ENCODE peak calls at places on chromosomes 16 and 17, in five cellular contexts. R is neural progenitor cell, M is GM23248, C is H9, L is fibroblast of lung. T is an unnamed sample.

GRCh38 chr16:11755022-11755760 is 12.5 kb upstream of the TXNDC11 start:
- DNase-seq in R (no peak), M (no peak), C (no peak), L (no peak), T (no peak)

GRCh38 chr17:2222901-2223616 is 80.5 kb downstream of the SMG6 start:
- DNase-seq in R (peak; percentile 21), M (peak; percentile 73), C (no peak), L (peak; percentile 83), T (no peak)

GRCh38 chr17:78532922-78533640 is 44.1 kb downstream of the DNAH17 start:
- DNase-seq in R (no peak), M (peak; percentile 60), C (peak; percentile 17), L (peak; percentile 7), T (no peak)

GRCh38 chr16:30741461-30741914 is 6.7 kb upstream of the PHKG2 start:
- DNase-seq in R (no peak), M (peak; percentile 91), C (peak; percentile 63), L (peak; percentile 50), T (peak; percentile 96)

GRCh38 chr17:66423436-66423922 is 121.1 kb downstream of the PRKCA start:
- DNase-seq in R (no peak), M (peak; percentile 63), C (no peak), L (no peak), T (no peak)

GRCh38 chr16:77551352-77551751 is 116.5 kb upstream of the ADAMTS18 start:
- DNase-seq in R (no peak), M (peak; percentile 52), C (no peak), L (no peak), T (no peak)

GRCh38 chr16:19874816-19875546 is 9.7 kb downstream of the GPRC5B start:
- DNase-seq in R (no peak), M (no peak), C (no peak), L (no peak), T (no peak)

GRCh38 chr17:17236295-17237025 is 508 bp downstream of the FLCN start:
- DNase-seq in R (peak; percentile 43), M (peak; percentile 82), C (no peak), L (peak; percentile 14), T (peak; percentile 50)

GRCh38 chr17:73320601-73321264 is 8.9 kb upstream of the CDC42EP4 start:
- DNase-seq in R (no peak), M (no peak), C (peak; percentile 27), L (no peak), T (no peak)

GRCh38 chr17:70563301-70563820 is 394.0 kb downstream of the KCNJ2 start:
- DNase-seq in R (no peak), M (no peak), C (no peak), L (peak; percentile 90), T (no peak)

GRCh38 chr17:82073446-82073845 is 7.8 kb upstream of the DUS1L start:
- DNase-seq in R (no peak), M (no peak), C (no peak), L (no peak), T (no peak)

GRCh38 chr17:27294689-27295630 is 1.0 kb downstream of the WSB1 start:
- DNase-seq in R (peak; percentile 82), M (peak; percentile 94), C (peak; percentile 48), L (peak; percentile 94), T (peak; percentile 87)

GRCh38 chr16:13036600-13036999 is 135.2 kb downstream of the SHISA9 start:
- DNase-seq in R (peak; percentile 90), M (peak; percentile 55), C (peak; percentile 46), L (peak; percentile 18), T (peak; percentile 67)

GRCh38 chr17:78557598-78558039 is 19.6 kb downstream of the DNAH17 start:
- DNase-seq in R (no peak), M (peak; percentile 92), C (no peak), L (peak; percentile 36), T (peak; percentile 75)

GRCh38 chr17:49456172-49456965 is 38.7 kb upstream of the NGFR start:
- DNase-seq in R (no peak), M (peak; percentile 95), C (no peak), L (peak; percentile 77), T (no peak)

GRCh38 chr17:14135906-14136590 is 66.7 kb downstream of the COX10 start:
- DNase-seq in R (no peak), M (peak; percentile 18), C (no peak), L (peak; percentile 11), T (no peak)

GRCh38 chr16:50396770-50397525 is 28.2 kb upstream of the BRD7 start:
- DNase-seq in R (no peak), M (peak; percentile 58), C (no peak), L (no peak), T (peak; percentile 98)

GRCh38 chr17:6070280-6070894 is at the start of gene WSCD1:
- DNase-seq in R (peak; percentile 81), M (peak; percentile 21), C (no peak), L (no peak), T (peak; percentile 14)

GRCh38 chr17:16916557-16916920 is 55.4 kb downstream of the TNFRSF13B start:
- DNase-seq in R (no peak), M (no peak), C (no peak), L (no peak), T (no peak)

GRCh38 chr17:77155125-77155524 is 14.4 kb downstream of the SEC14L1 start:
- DNase-seq in R (no peak), M (no peak), C (no peak), L (no peak), T (no peak)

GRCh38 chr17:77148959-77149510 is 8.3 kb downstream of the SEC14L1 start:
- DNase-seq in R (no peak), M (no peak), C (no peak), L (no peak), T (no peak)

GRCh38 chr17:77151236-77151635 is 10.5 kb downstream of the SEC14L1 start:
- DNase-seq in R (no peak), M (no peak), C (no peak), L (no peak), T (no peak)

GRCh38 chr17:77153487-77153886 is 12.7 kb downstream of the SEC14L1 start:
- DNase-seq in R (no peak), M (peak; percentile 51), C (no peak), L (no peak), T (no peak)

DNA sequence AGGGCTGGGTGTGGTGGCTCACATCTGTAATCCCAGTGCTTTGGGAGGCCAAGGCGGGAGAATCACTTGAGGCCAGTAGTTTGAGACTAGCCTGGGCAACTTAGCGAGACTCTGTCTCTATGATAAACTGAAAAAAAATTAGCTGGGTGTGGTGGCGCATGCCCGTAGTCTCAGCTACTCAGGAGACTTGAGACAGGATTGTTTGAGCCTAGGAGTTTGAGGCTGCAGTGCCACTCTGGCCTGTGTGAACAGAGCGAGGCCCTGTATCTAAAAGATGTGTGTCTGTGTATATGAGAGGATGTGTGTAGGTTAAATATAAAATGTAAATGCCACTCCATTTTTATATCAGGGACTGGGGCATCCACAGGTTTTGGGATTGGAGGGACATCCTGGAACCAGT is 13.4 kb downstream of the SEC14L1 start:
- DNase-seq in R (no peak), M (peak; percentile 10), C (no peak), L (no peak), T (peak; percentile 52)
- H3K79me2 ChIP-seq in R (peaks cover 90% of the 10 kb centered on the region), M (peaks cover 96% of the 10 kb centered on the region), C (peaks cover 3% of the 10 kb centered on the region), L (peaks cover 44% of the 10 kb centered on the region), T (no peaks in the 10 kb centered on the region)

GRCh38 chr17:7343250-7343649 is 6.9 kb downstream of the ACAP1 start:
- DNase-seq in R (no peak), M (no peak), C (no peak), L (no peak), T (no peak)

GRCh38 chr17:7348478-7349242 is 3.3 kb upstream of the KCTD11 start:
- DNase-seq in R (no peak), M (peak; percentile 78), C (no peak), L (peak; percentile 17), T (no peak)

GRCh38 chr17:7351665-7352558 is at the start of gene KCTD11:
- DNase-seq in R (peak; percentile 96), M (peak; percentile 96), C (peak; percentile 92), L (peak; percentile 82), T (peak; percentile 93)

GRCh38 chr17:7346761-7347614 is 5.0 kb upstream of the KCTD11 start:
- DNase-seq in R (no peak), M (peak; percentile 31), C (no peak), L (no peak), T (no peak)

DNA sequence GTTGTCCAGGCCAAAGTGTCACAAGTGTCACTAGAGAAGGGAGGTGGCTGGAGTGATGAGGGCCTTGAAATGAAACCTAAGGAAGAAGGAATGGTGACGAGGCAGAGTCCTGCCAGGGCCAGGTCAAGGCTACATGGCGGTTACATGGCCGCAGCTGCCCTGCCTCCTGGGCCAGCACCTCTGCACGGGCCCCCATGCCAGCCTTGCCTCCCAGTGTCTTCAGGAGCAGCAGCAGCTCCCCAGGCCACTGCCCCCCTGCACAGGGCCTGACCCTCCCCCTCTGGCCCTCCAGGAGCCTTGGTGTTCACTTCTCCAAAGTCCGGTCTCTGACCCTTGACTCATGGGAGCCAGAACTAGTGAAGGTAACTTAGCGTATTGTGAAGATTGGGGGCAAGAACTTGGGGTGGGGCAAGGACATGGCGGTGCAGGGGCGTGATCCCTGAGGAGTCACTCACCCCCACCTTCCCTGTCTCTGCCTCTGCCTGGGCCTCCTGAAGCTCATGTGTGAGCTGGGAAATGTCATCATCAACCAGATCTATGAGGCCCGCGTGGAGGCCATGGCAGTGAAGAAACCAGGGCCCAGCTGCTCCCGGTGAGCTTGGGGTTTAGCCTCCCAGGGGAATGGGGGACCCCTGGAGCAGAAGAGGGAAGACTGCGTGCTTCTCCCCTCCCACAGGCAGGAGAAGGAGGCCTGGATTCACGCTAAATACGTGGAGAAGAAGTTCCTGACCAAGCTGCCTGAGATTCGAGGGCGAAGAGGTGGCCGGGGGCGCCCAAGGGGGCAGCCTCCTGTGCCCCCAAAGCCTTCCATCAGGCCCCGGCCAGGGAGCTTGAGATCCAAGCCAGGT is 4.1 kb upstream of the KCTD11 start:
- DNase-seq in R (no peak), M (peak; percentile 53), C (no peak), L (no peak), T (no peak)
- H3K9ac ChIP-seq in R (no peak overlapping the region), M (peak overlapping the region; percentile 6), C (no peak overlapping the region), L (no peak overlapping the region), T (no peak overlapping the region)

DNA sequence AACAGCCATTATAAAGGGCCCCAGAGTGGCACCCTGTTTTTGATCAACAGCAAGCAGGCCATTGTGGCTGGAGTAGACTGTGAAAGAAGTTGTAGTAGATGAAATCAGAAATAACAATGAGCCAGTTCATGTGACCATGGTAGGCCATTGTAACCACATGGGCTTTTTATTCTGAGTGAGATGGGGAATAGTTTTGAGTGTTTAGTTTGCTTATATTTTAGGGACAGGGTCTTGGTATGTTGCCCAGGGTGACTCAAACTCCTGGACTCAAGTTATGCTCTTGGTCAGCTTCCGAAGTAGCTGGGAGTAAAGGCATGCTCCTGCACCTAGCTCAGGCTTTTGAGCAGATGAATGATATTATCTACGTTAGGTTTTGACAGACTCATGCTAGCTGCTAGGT is 12.0 kb downstream of the CBFB start:
- DNase-seq in R (no peak), M (peak; percentile 18), C (no peak), L (peak; percentile 78), T (no peak)
- H3K79me2 ChIP-seq in R (peaks cover 72% of the 10 kb centered on the region), M (peaks cover 100% of the 10 kb centered on the region), C (no peaks in the 10 kb centered on the region), L (peaks cover 60% of the 10 kb centered on the region), T (no peaks in the 10 kb centered on the region)

DNA sequence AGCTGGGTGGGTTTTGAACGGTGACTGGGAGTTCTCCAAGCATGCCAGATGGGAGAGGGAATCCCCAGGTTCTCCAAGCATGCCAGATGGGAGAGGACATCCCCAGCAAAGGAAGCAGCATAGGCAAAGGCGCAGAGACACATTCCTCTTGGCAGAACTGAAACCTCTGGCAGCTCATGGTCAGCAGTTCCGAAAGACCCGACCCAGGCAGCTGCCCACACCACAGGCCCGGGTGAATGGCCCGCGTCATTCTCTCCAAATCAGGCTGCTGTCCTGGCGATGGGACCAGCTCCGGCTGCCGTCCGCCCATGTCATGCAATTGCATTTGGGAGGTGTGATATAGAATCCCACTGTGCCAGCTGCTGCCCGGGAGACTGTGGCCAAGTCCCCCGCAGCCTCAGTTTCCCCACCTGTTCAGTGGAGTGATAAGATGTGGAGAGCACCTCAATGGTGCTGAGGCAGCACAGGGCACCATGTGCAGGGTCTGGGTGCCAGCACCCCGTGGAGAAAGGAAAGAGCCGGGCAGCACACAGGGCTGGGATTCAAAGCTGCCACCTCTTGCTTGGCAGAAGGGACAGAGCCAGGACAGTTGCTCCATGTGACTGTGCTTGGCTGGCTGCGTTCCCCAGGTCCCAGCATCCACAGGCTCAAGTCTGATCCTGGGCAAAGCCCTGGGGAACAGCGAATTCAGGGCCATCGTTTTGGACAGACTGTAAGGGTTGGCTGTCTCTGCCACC is 8.2 kb downstream of the ZNF469 start:
- DNase-seq in R (no peak), M (no peak), C (no peak), L (no peak), T (no peak)
- H3K9ac ChIP-seq in R (no peak overlapping the region), M (no peak overlapping the region), C (no peak overlapping the region), L (no peak overlapping the region), T (no peak overlapping the region)